ENCODE peak calls at places on chromosomes 4 and X, in four cellular contexts. M is kidney, H is psoas muscle, I is heart right ventricle. Q is an unnamed sample.
A peak's percentile ranks its signal among the peaks of the same experiment; 100 is the strongest.

GRCh38 chr4:147477439-147477838 is 3.5 kb upstream of the EDNRA start:
- DNase-seq in H (no peak), I (no peak), M (no peak), Q (no peak)

GRCh38 chr4:47043821-47044220 is 12.5 kb downstream of the GABRB1 start:
- DNase-seq in I (no peak), H (no peak), M (no peak), Q (no peak)

GRCh38 chrX:75997692-75998091 is 175.2 kb upstream of the PBDC1 start:
- DNase-seq in M (no peak), I (no peak), H (no peak), Q (no peak)

GRCh38 chr4:136371231-136371630 is 1161.1 kb downstream of the PCDH18 start:
- DNase-seq in I (no peak), H (no peak), M (no peak), Q (no peak)

GRCh38 chrX:40006025-40007017 is 91.4 kb downstream of the BCOR start:
- DNase-seq in H (peak; percentile 80), M (peak; percentile 83), I (peak; percentile 74), Q (no peak)

GRCh38 chrX:347351-348117 is 28.9 kb upstream of the GTPBP6 start:
- DNase-seq in I (no peak), H (peak; percentile 46), M (peak; percentile 72), Q (no peak)

GRCh38 chrX:36573720-36574119 is 434.4 kb upstream of the FAM47C start:
- DNase-seq in M (no peak), H (no peak), I (no peak), Q (no peak)

GRCh38 chr4:138401330-138401729 is 159.2 kb upstream of the SLC7A11 start:
- DNase-seq in H (peak; percentile 56), I (peak; percentile 24), M (peak; percentile 69), Q (no peak)

GRCh38 chr4:107153956-107154355 is 117.8 kb upstream of the DKK2 start:
- DNase-seq in H (no peak), I (no peak), M (no peak), Q (no peak)

GRCh38 chrX:15269618-15270521 is at the start of gene ASB9:
- DNase-seq in I (no peak), M (peak; percentile 84), H (no peak), Q (no peak)

GRCh38 chr4:185834088-185834487 is 22.1 kb upstream of the SORBS2 start:
- DNase-seq in I (no peak), H (no peak), M (no peak), Q (no peak)

GRCh38 chrX:110449312-110449711 is 90.7 kb downstream of the RTL9 start:
- DNase-seq in M (no peak), H (no peak), I (no peak), Q (no peak)

GRCh38 chrX:150365051-150365952 is 2.2 kb downstream of the MAMLD1 start:
- DNase-seq in H (peak; percentile 87), M (peak; percentile 88), I (peak; percentile 78), Q (peak; percentile 74)

GRCh38 chr4:90857081-90857820 is 730.1 kb downstream of the CCSER1 start:
- DNase-seq in M (no peak), I (no peak), H (no peak), Q (no peak)

GRCh38 chrX:30653415-30654131 is at the start of gene GK:
- DNase-seq in M (peak; percentile 84), I (peak; percentile 15), H (peak; percentile 57), Q (no peak)

GRCh38 chr4:143089291-143089690 is 95.4 kb upstream of the USP38 start:
- DNase-seq in H (no peak), I (no peak), M (no peak), Q (no peak)

GRCh38 chr4:84324303-84324702 is 174.8 kb downstream of the NKX6-1 start:
- DNase-seq in I (no peak), M (no peak), H (no peak), Q (no peak)

GRCh38 chr4:186844059-186844681 is 120.5 kb upstream of the FAT1 start:
- DNase-seq in M (no peak), H (peak; percentile 49), I (peak; percentile 14), Q (no peak)

GRCh38 chr4:186948361-186949291 is 225.0 kb upstream of the FAT1 start:
- DNase-seq in M (no peak), I (peak; percentile 13), H (no peak), Q (no peak)

GRCh38 chrX:154431321-154431720 is 2.8 kb downstream of the ATP6AP1 start:
- DNase-seq in H (no peak), I (no peak), M (peak; percentile 49), Q (no peak)

GRCh38 chr4:91758487-91758886 is 545.3 kb upstream of the GRID2 start:
- DNase-seq in I (no peak), M (no peak), H (no peak), Q (no peak)

GRCh38 chr4:19319607-19320006 is 932.1 kb upstream of the SLIT2 start:
- DNase-seq in M (no peak), I (no peak), H (no peak), Q (no peak)

GRCh38 chr4:73704314-73705055 is 35.9 kb upstream of the CXCL8 start:
- DNase-seq in M (no peak), H (peak; percentile 57), I (no peak), Q (no peak)

GRCh38 chr4:77240469-77241066 is 83.6 kb downstream of the CCNG2 start:
- DNase-seq in M (peak; percentile 66), H (peak; percentile 67), I (peak; percentile 15), Q (peak; percentile 55)

GRCh38 chr4:154958121-154958520 is 177.0 kb downstream of the RBM46 start:
- DNase-seq in I (no peak), H (no peak), M (no peak), Q (no peak)

GRCh38 chr4:90187148-90187884 is 60.1 kb downstream of the CCSER1 start:
- DNase-seq in I (no peak), H (no peak), M (no peak), Q (no peak)

GRCh38 chrX:57906790-57907189 is 3.5 kb downstream of the ZXDA start:
- DNase-seq in I (no peak), H (no peak), M (no peak), Q (no peak)

GRCh38 chr4:56374956-56375355 is 12.3 kb downstream of the AASDH start:
- DNase-seq in H (no peak), I (no peak), M (no peak), Q (no peak)

GRCh38 chr4:2247128-2248043 is 5.5 kb upstream of the HAUS3 start:
- DNase-seq in I (peak; percentile 15), H (peak; percentile 48), M (peak; percentile 77), Q (no peak)

GRCh38 chrX:154470434-154470833 is 8.6 kb downstream of the LAGE3 start:
- DNase-seq in M (no peak), H (no peak), I (no peak), Q (no peak)

GRCh38 chr4:14184265-14184664 is 556.7 kb upstream of the BOD1L1 start:
- DNase-seq in H (no peak), M (no peak), I (no peak), Q (no peak)

GRCh38 chr4:118276551-118276950 is 76.3 kb downstream of the PRSS12 start:
- DNase-seq in M (no peak), I (no peak), H (no peak), Q (no peak)

GRCh38 chr4:118273642-118274041 is 79.2 kb downstream of the PRSS12 start:
- DNase-seq in M (no peak), I (no peak), H (no peak), Q (no peak)

GRCh38 chr4:118270492-118270891 is 82.3 kb downstream of the PRSS12 start:
- DNase-seq in H (no peak), M (no peak), I (no peak), Q (no peak)

GRCh38 chr4:118268780-118269179 is 84.0 kb downstream of the PRSS12 start:
- DNase-seq in I (no peak), M (no peak), H (no peak), Q (no peak)

DNA sequence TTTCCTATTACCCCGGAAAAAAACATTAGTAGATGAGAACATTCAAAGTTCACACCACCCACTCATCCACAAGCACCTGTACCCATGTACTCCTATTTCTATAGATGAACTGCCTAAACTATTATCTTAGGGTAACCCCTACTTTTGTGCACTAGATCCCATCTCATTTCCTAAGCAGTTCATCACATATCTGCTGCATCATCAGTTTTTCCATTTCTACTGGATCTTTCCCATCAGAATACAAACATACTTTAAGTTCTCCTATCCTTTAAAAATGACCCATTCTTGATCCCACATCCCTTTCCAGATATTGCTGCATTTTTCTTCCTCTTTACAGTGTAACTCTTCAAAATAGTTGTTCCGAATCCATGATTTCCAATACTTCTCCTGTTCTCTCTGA is 81.0 kb downstream of the PRSS12 start:
- DNase-seq in I (no peak), M (no peak), H (no peak), Q (no peak)
- H3K36me3 ChIP-seq in I (no peaks in the 10 kb centered on the region), M (no peaks in the 10 kb centered on the region), H (no peaks in the 10 kb centered on the region), Q (no peaks in the 10 kb centered on the region)

GRCh38 chrX:139759637-139760036 is 51.7 kb upstream of the MCF2 start:
- DNase-seq in H (no peak), I (no peak), M (no peak), Q (no peak)
- TF ChIP-seq CTCF in H (peak; percentile 18), I (no peak), M (peak; percentile 39), Q (no peak)

GRCh38 chr4:158869761-158870160 is 100.9 kb downstream of the FNIP2 start:
- DNase-seq in M (no peak), I (no peak), H (no peak), Q (no peak)

GRCh38 chr4:158869001-158869400 is 100.2 kb downstream of the FNIP2 start:
- DNase-seq in M (no peak), H (no peak), I (no peak), Q (no peak)

GRCh38 chr4:158861766-158862165 is 92.9 kb downstream of the FNIP2 start:
- DNase-seq in M (no peak), H (no peak), I (no peak), Q (no peak)

GRCh38 chr4:158863296-158863695 is 94.5 kb downstream of the FNIP2 start:
- DNase-seq in M (no peak), I (no peak), H (no peak), Q (no peak)

DNA sequence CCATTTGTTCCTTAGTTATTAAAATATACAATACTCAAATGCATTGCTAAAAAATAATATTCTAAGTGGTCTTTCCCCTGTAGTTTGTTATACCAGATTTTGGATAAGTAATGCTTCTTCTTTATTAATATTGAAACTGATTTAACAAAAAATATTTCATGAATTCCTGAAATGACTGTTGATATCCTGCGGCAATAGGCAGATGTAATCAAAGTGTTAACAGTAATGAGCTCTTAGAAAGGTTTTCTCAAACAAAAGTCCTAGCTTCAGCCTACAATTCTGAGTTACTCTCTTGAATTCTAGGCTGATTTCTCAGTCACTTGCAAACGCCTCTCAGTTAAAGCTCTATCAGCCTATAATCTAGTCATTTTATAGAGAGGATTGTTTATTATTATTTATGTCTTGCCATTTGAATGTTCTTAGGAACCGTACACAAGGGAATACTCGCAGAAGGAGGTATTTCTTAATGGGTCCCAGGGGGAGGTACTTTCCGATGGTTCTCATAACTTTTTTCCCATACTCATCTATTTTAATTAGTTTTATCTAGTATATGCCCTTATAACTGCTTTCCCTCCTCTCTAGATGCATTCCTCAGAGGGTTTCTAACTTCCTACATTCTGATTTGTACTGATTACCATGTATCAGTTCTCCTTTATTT is 96.8 kb downstream of the FNIP2 start:
- DNase-seq in M (no peak), H (no peak), I (no peak), Q (no peak)
- H3K36me3 ChIP-seq in M (peaks cover 60% of the 10 kb centered on the region), H (peaks cover 98% of the 10 kb centered on the region), I (peaks cover 96% of the 10 kb centered on the region), Q (no peaks in the 10 kb centered on the region)

GRCh38 chr4:17788956-17789355 is 7.5 kb upstream of the FAM184B start:
- DNase-seq in I (no peak), M (no peak), H (no peak), Q (no peak)

GRCh38 chr4:17781831-17782287 is 438 bp upstream of the FAM184B start:
- DNase-seq in H (no peak), I (no peak), M (no peak), Q (no peak)

GRCh38 chr4:17786567-17786966 is 5.1 kb upstream of the FAM184B start:
- DNase-seq in M (no peak), H (no peak), I (no peak), Q (no peak)

GRCh38 chr4:17787315-17787714 is 5.9 kb upstream of the FAM184B start:
- DNase-seq in M (no peak), I (no peak), H (no peak), Q (no peak)

GRCh38 chr4:17785858-17786257 is 4.4 kb upstream of the FAM184B start:
- DNase-seq in M (no peak), H (no peak), I (no peak), Q (no peak)
- TF ChIP-seq CTCF in M (no peak), H (no peak), I (no peak), Q (no peak)